ENCODE peak calls at places on chromosomes 6 and 20, in ten cellular contexts. One of them, this sample, is unnamed.

GRCh38 chr20:22389836-22390542 is 194.4 kb downstream of the FOXA2 start:
- DNase-seq in AG04449: no peak
- DNase-seq in heart left ventricle: no peak
- DNase-seq in choroid plexus epithelial cell: peak; percentile 28
- DNase-seq in Jurkat, Clone E6-1: no peak
- DNase-seq in PC-9: peak; percentile 96
- DNase-seq in heart right ventricle: no peak
- DNase-seq in fibroblast of pulmonary artery: peak; percentile 51
- DNase-seq in cardiac muscle cell: peak; percentile 14
- DNase-seq in Peyer's patch: no peak
- DNase-seq in this sample: no peak

GRCh38 chr6:28734443-28734959 is 189.3 kb downstream of the TRIM27 start:
- DNase-seq in AG04449: no peak
- DNase-seq in heart left ventricle: no peak
- DNase-seq in choroid plexus epithelial cell: no peak
- DNase-seq in Jurkat, Clone E6-1: no peak
- DNase-seq in PC-9: no peak
- DNase-seq in heart right ventricle: no peak
- DNase-seq in fibroblast of pulmonary artery: no peak
- DNase-seq in cardiac muscle cell: no peak
- DNase-seq in Peyer's patch: no peak
- DNase-seq in this sample: no peak

GRCh38 chr20:24977797-24978196 is 14.8 kb downstream of the APMAP start:
- DNase-seq in AG04449: no peak
- DNase-seq in heart left ventricle: no peak
- DNase-seq in choroid plexus epithelial cell: no peak
- DNase-seq in Jurkat, Clone E6-1: no peak
- DNase-seq in PC-9: no peak
- DNase-seq in heart right ventricle: no peak
- DNase-seq in fibroblast of pulmonary artery: no peak
- DNase-seq in cardiac muscle cell: no peak
- DNase-seq in Peyer's patch: no peak
- DNase-seq in this sample: no peak

GRCh38 chr6:21665436-21666199 is 72.1 kb downstream of the SOX4 start:
- DNase-seq in AG04449: no peak
- DNase-seq in heart left ventricle: no peak
- DNase-seq in choroid plexus epithelial cell: no peak
- DNase-seq in Jurkat, Clone E6-1: no peak
- DNase-seq in PC-9: no peak
- DNase-seq in heart right ventricle: no peak
- DNase-seq in fibroblast of pulmonary artery: no peak
- DNase-seq in cardiac muscle cell: no peak
- DNase-seq in Peyer's patch: no peak
- DNase-seq in this sample: no peak

GRCh38 chr6:113122060-113122459 is 735.1 kb upstream of the MARCKS start:
- DNase-seq in AG04449: peak; percentile 76
- DNase-seq in heart left ventricle: peak; percentile 30
- DNase-seq in choroid plexus epithelial cell: peak; percentile 95
- DNase-seq in Jurkat, Clone E6-1: no peak
- DNase-seq in PC-9: peak; percentile 95
- DNase-seq in heart right ventricle: no peak
- DNase-seq in fibroblast of pulmonary artery: peak; percentile 91
- DNase-seq in cardiac muscle cell: peak; percentile 93
- DNase-seq in Peyer's patch: no peak
- DNase-seq in this sample: no peak

GRCh38 chr6:29685718-29686326 is 4.9 kb upstream of the ZFP57 start:
- DNase-seq in AG04449: no peak
- DNase-seq in heart left ventricle: peak; percentile 44
- DNase-seq in choroid plexus epithelial cell: no peak
- DNase-seq in Jurkat, Clone E6-1: no peak
- DNase-seq in PC-9: no peak
- DNase-seq in heart right ventricle: peak; percentile 54
- DNase-seq in fibroblast of pulmonary artery: peak; percentile 24
- DNase-seq in cardiac muscle cell: peak; percentile 26
- DNase-seq in Peyer's patch: no peak
- DNase-seq in this sample: no peak

GRCh38 chr20:48503166-48503815 is 324.5 kb downstream of the PREX1 start:
- DNase-seq in AG04449: no peak
- DNase-seq in heart left ventricle: no peak
- DNase-seq in choroid plexus epithelial cell: no peak
- DNase-seq in Jurkat, Clone E6-1: no peak
- DNase-seq in PC-9: no peak
- DNase-seq in heart right ventricle: no peak
- DNase-seq in fibroblast of pulmonary artery: no peak
- DNase-seq in cardiac muscle cell: no peak
- DNase-seq in Peyer's patch: no peak
- DNase-seq in this sample: no peak

GRCh38 chr20:35368616-35369423 is 43.0 kb downstream of the UQCC1 start:
- DNase-seq in AG04449: no peak
- DNase-seq in heart left ventricle: peak; percentile 61
- DNase-seq in choroid plexus epithelial cell: peak; percentile 42
- DNase-seq in Jurkat, Clone E6-1: no peak
- DNase-seq in PC-9: no peak
- DNase-seq in heart right ventricle: peak; percentile 23
- DNase-seq in fibroblast of pulmonary artery: no peak
- DNase-seq in cardiac muscle cell: no peak
- DNase-seq in Peyer's patch: no peak
- DNase-seq in this sample: peak; percentile 8

GRCh38 chr20:29740601-29740950 is 1516.9 kb upstream of the DEFB115 start:
- DNase-seq in AG04449: no peak
- DNase-seq in heart left ventricle: no peak
- DNase-seq in choroid plexus epithelial cell: no peak
- DNase-seq in Jurkat, Clone E6-1: no peak
- DNase-seq in PC-9: no peak
- DNase-seq in heart right ventricle: no peak
- DNase-seq in fibroblast of pulmonary artery: no peak
- DNase-seq in cardiac muscle cell: no peak
- DNase-seq in Peyer's patch: no peak
- DNase-seq in this sample: no peak

GRCh38 chr20:35363190-35363589 is 48.6 kb downstream of the UQCC1 start:
- DNase-seq in AG04449: no peak
- DNase-seq in heart left ventricle: no peak
- DNase-seq in choroid plexus epithelial cell: peak; percentile 41
- DNase-seq in Jurkat, Clone E6-1: no peak
- DNase-seq in PC-9: no peak
- DNase-seq in heart right ventricle: no peak
- DNase-seq in fibroblast of pulmonary artery: peak; percentile 80
- DNase-seq in cardiac muscle cell: peak; percentile 89
- DNase-seq in Peyer's patch: no peak
- DNase-seq in this sample: no peak

GRCh38 chr20:19784511-19785172 is 26.6 kb downstream of the RIN2 start:
- DNase-seq in AG04449: no peak
- DNase-seq in heart left ventricle: peak; percentile 78
- DNase-seq in choroid plexus epithelial cell: peak; percentile 94
- DNase-seq in Jurkat, Clone E6-1: peak; percentile 65
- DNase-seq in PC-9: peak; percentile 90
- DNase-seq in heart right ventricle: peak; percentile 31
- DNase-seq in fibroblast of pulmonary artery: peak; percentile 93
- DNase-seq in cardiac muscle cell: peak; percentile 89
- DNase-seq in Peyer's patch: no peak
- DNase-seq in this sample: peak; percentile 59

GRCh38 chr6:113076817-113077216 is 729.7 kb downstream of the RFPL4B start:
- DNase-seq in AG04449: no peak
- DNase-seq in heart left ventricle: no peak
- DNase-seq in choroid plexus epithelial cell: no peak
- DNase-seq in Jurkat, Clone E6-1: no peak
- DNase-seq in PC-9: no peak
- DNase-seq in heart right ventricle: no peak
- DNase-seq in fibroblast of pulmonary artery: no peak
- DNase-seq in cardiac muscle cell: no peak
- DNase-seq in Peyer's patch: no peak
- DNase-seq in this sample: no peak

GRCh38 chr20:47501117-47501482 is 587 bp upstream of the NCOA3 start:
- DNase-seq in AG04449: no peak
- DNase-seq in heart left ventricle: no peak
- DNase-seq in choroid plexus epithelial cell: peak; percentile 37
- DNase-seq in Jurkat, Clone E6-1: no peak
- DNase-seq in PC-9: no peak
- DNase-seq in heart right ventricle: no peak
- DNase-seq in fibroblast of pulmonary artery: peak; percentile 16
- DNase-seq in cardiac muscle cell: no peak
- DNase-seq in Peyer's patch: no peak
- DNase-seq in this sample: no peak

GRCh38 chr6:43495409-43495941 is 14.7 kb downstream of the LRRC73 start:
- DNase-seq in AG04449: no peak
- DNase-seq in heart left ventricle: no peak
- DNase-seq in choroid plexus epithelial cell: no peak
- DNase-seq in Jurkat, Clone E6-1: peak; percentile 37
- DNase-seq in PC-9: peak; percentile 60
- DNase-seq in heart right ventricle: no peak
- DNase-seq in fibroblast of pulmonary artery: no peak
- DNase-seq in cardiac muscle cell: no peak
- DNase-seq in Peyer's patch: no peak
- DNase-seq in this sample: no peak

GRCh38 chr6:131398176-131398575 is 174.8 kb upstream of the ARG1 start:
- DNase-seq in AG04449: no peak
- DNase-seq in heart left ventricle: no peak
- DNase-seq in choroid plexus epithelial cell: peak; percentile 16
- DNase-seq in Jurkat, Clone E6-1: no peak
- DNase-seq in PC-9: no peak
- DNase-seq in heart right ventricle: no peak
- DNase-seq in fibroblast of pulmonary artery: no peak
- DNase-seq in cardiac muscle cell: no peak
- DNase-seq in Peyer's patch: no peak
- DNase-seq in this sample: no peak

GRCh38 chr6:33828764-33829731 is 25.2 kb upstream of the MLN start:
- DNase-seq in AG04449: no peak
- DNase-seq in heart left ventricle: no peak
- DNase-seq in choroid plexus epithelial cell: peak; percentile 60
- DNase-seq in Jurkat, Clone E6-1: no peak
- DNase-seq in PC-9: no peak
- DNase-seq in heart right ventricle: peak; percentile 25
- DNase-seq in fibroblast of pulmonary artery: peak; percentile 38
- DNase-seq in cardiac muscle cell: peak; percentile 41
- DNase-seq in Peyer's patch: no peak
- DNase-seq in this sample: no peak

GRCh38 chr6:3784885-3785744 is 33.6 kb upstream of the PXDC1 start:
- DNase-seq in AG04449: no peak
- DNase-seq in heart left ventricle: no peak
- DNase-seq in choroid plexus epithelial cell: no peak
- DNase-seq in Jurkat, Clone E6-1: no peak
- DNase-seq in PC-9: no peak
- DNase-seq in heart right ventricle: no peak
- DNase-seq in fibroblast of pulmonary artery: no peak
- DNase-seq in cardiac muscle cell: no peak
- DNase-seq in Peyer's patch: no peak
- DNase-seq in this sample: no peak

GRCh38 chr6:44119704-44120262 is 7.5 kb downstream of the MRPL14 start:
- DNase-seq in AG04449: no peak
- DNase-seq in heart left ventricle: no peak
- DNase-seq in choroid plexus epithelial cell: no peak
- DNase-seq in Jurkat, Clone E6-1: no peak
- DNase-seq in PC-9: no peak
- DNase-seq in heart right ventricle: no peak
- DNase-seq in fibroblast of pulmonary artery: no peak
- DNase-seq in cardiac muscle cell: peak; percentile 40
- DNase-seq in Peyer's patch: no peak
- DNase-seq in this sample: no peak

GRCh38 chr6:100663219-100663863 is 198.6 kb upstream of the SIM1 start:
- DNase-seq in AG04449: peak; percentile 70
- DNase-seq in heart left ventricle: no peak
- DNase-seq in choroid plexus epithelial cell: peak; percentile 88
- DNase-seq in Jurkat, Clone E6-1: no peak
- DNase-seq in PC-9: peak; percentile 76
- DNase-seq in heart right ventricle: no peak
- DNase-seq in fibroblast of pulmonary artery: peak; percentile 86
- DNase-seq in cardiac muscle cell: peak; percentile 88
- DNase-seq in Peyer's patch: no peak
- DNase-seq in this sample: no peak

DNA sequence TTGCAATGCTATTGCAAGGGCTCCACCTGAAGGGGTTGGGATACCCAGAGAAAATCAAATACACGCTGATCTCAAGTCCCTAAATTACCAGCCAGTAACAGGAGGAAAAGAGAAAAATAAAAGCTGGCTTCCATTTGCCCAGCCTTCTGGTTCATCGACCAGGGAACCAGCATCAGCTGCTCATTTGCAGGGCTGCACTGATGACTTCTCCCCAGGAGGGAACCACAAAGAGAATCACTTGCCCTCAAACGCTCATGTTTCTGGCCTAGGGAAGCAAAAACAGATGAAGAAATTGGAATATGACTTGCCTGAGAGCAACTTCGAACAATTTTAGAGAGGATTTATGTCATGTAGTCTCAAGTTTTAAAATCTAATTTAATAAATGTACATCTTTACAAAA is 119.7 kb downstream of the SH3BGRL2 start:
- DNase-seq in AG04449: no peak
- DNase-seq in heart left ventricle: no peak
- DNase-seq in choroid plexus epithelial cell: peak; percentile 78
- DNase-seq in Jurkat, Clone E6-1: no peak
- DNase-seq in PC-9: no peak
- DNase-seq in heart right ventricle: no peak
- DNase-seq in fibroblast of pulmonary artery: no peak
- DNase-seq in cardiac muscle cell: no peak
- DNase-seq in Peyer's patch: no peak
- DNase-seq in this sample: no peak
- H3K4me3 ChIP-seq in AG04449: no peak overlapping the region
- H3K4me3 ChIP-seq in heart left ventricle: no peak overlapping the region
- H3K4me3 ChIP-seq in choroid plexus epithelial cell: peak overlapping the region; percentile 14
- H3K4me3 ChIP-seq in Jurkat, Clone E6-1: no peak overlapping the region
- H3K4me3 ChIP-seq in PC-9: no peak overlapping the region
- H3K4me3 ChIP-seq in heart right ventricle: no peak overlapping the region
- H3K4me3 ChIP-seq in fibroblast of pulmonary artery: no peak overlapping the region
- H3K4me3 ChIP-seq in cardiac muscle cell: no peak overlapping the region
- H3K4me3 ChIP-seq in Peyer's patch: no peak overlapping the region
- H3K4me3 ChIP-seq in this sample: no peak overlapping the region

GRCh38 chr20:56422131-56422823 is 10.2 kb downstream of the CASS4 start:
- DNase-seq in AG04449: no peak
- DNase-seq in heart left ventricle: no peak
- DNase-seq in choroid plexus epithelial cell: peak; percentile 85
- DNase-seq in Jurkat, Clone E6-1: no peak
- DNase-seq in PC-9: peak; percentile 86
- DNase-seq in heart right ventricle: no peak
- DNase-seq in fibroblast of pulmonary artery: peak; percentile 80
- DNase-seq in cardiac muscle cell: peak; percentile 79
- DNase-seq in Peyer's patch: no peak
- DNase-seq in this sample: no peak
- H3K4me3 ChIP-seq in AG04449: no peak overlapping the region
- H3K4me3 ChIP-seq in heart left ventricle: no peak overlapping the region
- H3K4me3 ChIP-seq in choroid plexus epithelial cell: no peak overlapping the region
- H3K4me3 ChIP-seq in Jurkat, Clone E6-1: no peak overlapping the region
- H3K4me3 ChIP-seq in PC-9: no peak overlapping the region
- H3K4me3 ChIP-seq in heart right ventricle: no peak overlapping the region
- H3K4me3 ChIP-seq in fibroblast of pulmonary artery: no peak overlapping the region
- H3K4me3 ChIP-seq in cardiac muscle cell: no peak overlapping the region
- H3K4me3 ChIP-seq in Peyer's patch: no peak overlapping the region
- H3K4me3 ChIP-seq in this sample: no peak overlapping the region

GRCh38 chr6:25555188-25555587 is 96.8 kb upstream of the SCGN start:
- DNase-seq in AG04449: no peak
- DNase-seq in heart left ventricle: no peak
- DNase-seq in choroid plexus epithelial cell: no peak
- DNase-seq in Jurkat, Clone E6-1: no peak
- DNase-seq in PC-9: no peak
- DNase-seq in heart right ventricle: no peak
- DNase-seq in fibroblast of pulmonary artery: no peak
- DNase-seq in cardiac muscle cell: no peak
- DNase-seq in Peyer's patch: no peak
- DNase-seq in this sample: no peak
- H3K4me3 ChIP-seq in AG04449: no peak overlapping the region
- H3K4me3 ChIP-seq in heart left ventricle: no peak overlapping the region
- H3K4me3 ChIP-seq in choroid plexus epithelial cell: no peak overlapping the region
- H3K4me3 ChIP-seq in Jurkat, Clone E6-1: no peak overlapping the region
- H3K4me3 ChIP-seq in PC-9: no peak overlapping the region
- H3K4me3 ChIP-seq in heart right ventricle: no peak overlapping the region
- H3K4me3 ChIP-seq in fibroblast of pulmonary artery: no peak overlapping the region
- H3K4me3 ChIP-seq in cardiac muscle cell: no peak overlapping the region
- H3K4me3 ChIP-seq in Peyer's patch: no peak overlapping the region
- H3K4me3 ChIP-seq in this sample: no peak overlapping the region

GRCh38 chr20:50165687-50166554 is 12.4 kb upstream of the PEDS1 start:
- DNase-seq in AG04449: peak; percentile 99
- DNase-seq in heart left ventricle: peak; percentile 99
- DNase-seq in choroid plexus epithelial cell: peak; percentile 100
- DNase-seq in Jurkat, Clone E6-1: no peak
- DNase-seq in PC-9: peak; percentile 100
- DNase-seq in heart right ventricle: peak; percentile 92
- DNase-seq in fibroblast of pulmonary artery: peak; percentile 100
- DNase-seq in cardiac muscle cell: peak; percentile 100
- DNase-seq in Peyer's patch: peak; percentile 95
- DNase-seq in this sample: no peak
- H3K4me3 ChIP-seq in AG04449: peak overlapping the region; percentile 67
- H3K4me3 ChIP-seq in heart left ventricle: peak overlapping the region; percentile 44
- H3K4me3 ChIP-seq in choroid plexus epithelial cell: peak overlapping the region; percentile 53
- H3K4me3 ChIP-seq in Jurkat, Clone E6-1: no peak overlapping the region
- H3K4me3 ChIP-seq in PC-9: peak overlapping the region; percentile 52
- H3K4me3 ChIP-seq in heart right ventricle: no peak overlapping the region
- H3K4me3 ChIP-seq in fibroblast of pulmonary artery: peak overlapping the region; percentile 54
- H3K4me3 ChIP-seq in cardiac muscle cell: no peak overlapping the region
- H3K4me3 ChIP-seq in Peyer's patch: peak overlapping the region; percentile 24
- H3K4me3 ChIP-seq in this sample: no peak overlapping the region